ENCODE peak calls at places on chromosome 20, in six cellular contexts. O, J, A, Y, I and E are unnamed samples.

GRCh38 chr20:57661201-57662027 is 41.2 kb upstream of the ZBP1 start:
- DNase-seq in O (no peak), J (no peak), I (no peak), A (no peak), Y (no peak), E (peak; percentile 40)

GRCh38 chr20:53088786-53089185 is 116.6 kb downstream of the TSHZ2 start:
- DNase-seq in J (no peak), O (no peak), Y (no peak), A (no peak), I (no peak), E (no peak)

GRCh38 chr20:51189814-51190782 is 167.2 kb upstream of the KCNG1 start:
- DNase-seq in I (no peak), O (no peak), J (no peak), A (no peak), Y (no peak), E (no peak)

GRCh38 chr20:41370176-41370575 is 3.6 kb upstream of the EMILIN3 start:
- DNase-seq in A (no peak), Y (no peak), O (no peak), I (no peak), J (no peak), E (no peak)

GRCh38 chr20:62708591-62709536 is at the start of gene NTSR1:
- DNase-seq in A (peak; percentile 73), J (no peak), Y (no peak), I (no peak), O (no peak), E (peak; percentile 50)

GRCh38 chr20:45322952-45323383 is 14.9 kb upstream of the MATN4 start:
- DNase-seq in A (no peak), Y (no peak), I (peak; percentile 37), J (no peak), O (peak; percentile 41), E (no peak)

GRCh38 chr20:57619053-57619831 is 984 bp downstream of the ZBP1 start:
- DNase-seq in Y (peak; percentile 82), J (peak; percentile 80), O (no peak), I (no peak), A (no peak), E (peak; percentile 93)

GRCh38 chr20:62609170-62609786 is 33.0 kb upstream of the SLCO4A1 start:
- DNase-seq in Y (no peak), A (no peak), I (no peak), O (no peak), J (no peak), E (no peak)

GRCh38 chr20:1490643-1491042 is 577 bp downstream of the SIRPB2 start:
- DNase-seq in A (no peak), J (no peak), I (no peak), O (no peak), Y (no peak), E (peak; percentile 57)

GRCh38 chr20:46568570-46569129 is 18.2 kb upstream of the OCSTAMP start:
- DNase-seq in A (no peak), I (peak; percentile 68), Y (no peak), O (peak; percentile 85), J (no peak), E (peak; percentile 88)

GRCh38 chr20:50709574-50709973 is 18.2 kb upstream of the RIPOR3 start:
- DNase-seq in J (no peak), Y (no peak), O (no peak), I (no peak), A (no peak), E (no peak)

GRCh38 chr20:64192406-64192805 is 28.2 kb downstream of the MYT1 start:
- DNase-seq in I (no peak), Y (no peak), A (peak; percentile 75), J (no peak), O (no peak), E (no peak)

GRCh38 chr20:8095648-8096572 is 36.2 kb upstream of the PLCB1 start:
- DNase-seq in O (peak; percentile 82), J (no peak), A (no peak), Y (no peak), I (peak; percentile 81), E (no peak)

GRCh38 chr20:48682529-48683385 is 145.0 kb downstream of the PREX1 start:
- DNase-seq in Y (no peak), I (peak; percentile 96), J (no peak), O (peak; percentile 89), A (peak; percentile 79), E (peak; percentile 92)

GRCh38 chr20:16551601-16552419 is 21.4 kb downstream of the KIF16B start:
- DNase-seq in A (no peak), O (no peak), I (no peak), J (no peak), Y (no peak), E (no peak)

GRCh38 chr20:44038681-44039123 is 124.0 kb downstream of the TOX2 start:
- DNase-seq in J (peak; percentile 35), Y (no peak), I (peak; percentile 10), A (no peak), O (no peak), E (no peak)

GRCh38 chr20:35463455-35464300 is 8.3 kb downstream of the CEP250 start:
- DNase-seq in J (peak; percentile 60), A (peak; percentile 92), I (peak; percentile 78), Y (peak; percentile 61), O (peak; percentile 79), E (no peak)

GRCh38 chr20:8219403-8219802 is 87.3 kb downstream of the PLCB1 start:
- DNase-seq in Y (no peak), O (no peak), I (no peak), J (no peak), A (no peak), E (no peak)

GRCh38 chr20:47666304-47666703 is 119.0 kb downstream of the SULF2 start:
- DNase-seq in Y (no peak), A (no peak), I (no peak), J (no peak), O (no peak), E (no peak)

GRCh38 chr20:19995220-19995863 is 21.8 kb upstream of the NAA20 start:
- DNase-seq in A (peak; percentile 53), Y (peak; percentile 33), I (peak; percentile 74), O (peak; percentile 65), J (no peak), E (no peak)

GRCh38 chr20:63134201-63134612 is 81.7 kb downstream of the YTHDF1 start:
- DNase-seq in I (no peak), J (no peak), Y (no peak), A (peak; percentile 60), O (no peak), E (peak; percentile 55)

GRCh38 chr20:46545077-46545826 is 5.2 kb downstream of the OCSTAMP start:
- DNase-seq in J (no peak), I (peak; percentile 68), Y (peak; percentile 72), O (no peak), A (no peak), E (no peak)

GRCh38 chr20:14924433-14924832 is 587.0 kb upstream of the FLRT3 start:
- DNase-seq in J (no peak), I (no peak), O (peak; percentile 14), A (no peak), Y (no peak), E (no peak)

GRCh38 chr20:17036546-17036945 is 190.3 kb upstream of the PCSK2 start:
- DNase-seq in I (no peak), A (no peak), J (no peak), O (no peak), Y (no peak), E (no peak)

GRCh38 chr20:32007787-32008616 is 2.2 kb upstream of the CCM2L start:
- DNase-seq in J (no peak), O (peak; percentile 80), A (peak; percentile 90), I (no peak), Y (no peak), E (no peak)

GRCh38 chr20:33770005-33770404 is 38.2 kb downstream of the ZNF341 start:
- DNase-seq in I (no peak), J (no peak), O (no peak), A (no peak), Y (no peak), E (no peak)

GRCh38 chr20:46286977-46287376 is 21.3 kb downstream of the CDH22 start:
- DNase-seq in I (no peak), A (no peak), J (no peak), Y (no peak), O (no peak), E (no peak)

GRCh38 chr20:63114693-63115069 is 101.2 kb downstream of the YTHDF1 start:
- DNase-seq in J (no peak), O (no peak), A (no peak), Y (no peak), I (no peak), E (peak; percentile 11)

GRCh38 chr20:59770851-59771250 is 162.6 kb downstream of the SYCP2 start:
- DNase-seq in I (no peak), J (no peak), A (no peak), Y (no peak), O (no peak), E (no peak)

GRCh38 chr20:23200914-23201313 is 114.8 kb upstream of the CD93 start:
- DNase-seq in J (no peak), I (peak; percentile 19), Y (no peak), A (peak; percentile 85), O (no peak), E (no peak)

GRCh38 chr20:41047975-41048305 is 19.3 kb downstream of the TOP1 start:
- DNase-seq in O (no peak), I (peak; percentile 58), A (no peak), J (no peak), Y (no peak), E (no peak)

GRCh38 chr20:36885355-36885754 is 9.4 kb downstream of the TLDC2 start:
- DNase-seq in J (no peak), Y (no peak), A (peak; percentile 60), I (peak; percentile 26), O (no peak), E (no peak)

GRCh38 chr20:1489328-1489727 is 1.9 kb downstream of the SIRPB2 start:
- DNase-seq in O (no peak), Y (no peak), A (no peak), J (no peak), I (no peak), E (no peak)

GRCh38 chr20:62203378-62204030 is 16.6 kb downstream of the HRH3 start:
- DNase-seq in A (no peak), O (peak; percentile 52), I (peak; percentile 7), Y (no peak), J (no peak), E (peak; percentile 41)